ENCODE peak calls at places on chromosome X, in six cellular contexts. N is mesenchymal stem cell, K is hepatocyte, C is breast epithelium, T is stomach, S is heart left ventricle. F is an unnamed sample.

GRCh38 chrX:123455693-123456092 is 271.6 kb downstream of the GRIA3 start:
- DNase-seq in N (no peak), K (no peak), C (no peak), T (no peak), S (no peak), F (no peak)

GRCh38 chrX:36957425-36958328 is 50.5 kb upstream of the FAM47C start:
- DNase-seq in N (no peak), K (peak; percentile 70), C (no peak), T (peak; percentile 44), S (no peak), F (no peak)

GRCh38 chrX:7108995-7109634 is 38.4 kb upstream of the STS start:
- DNase-seq in N (peak; percentile 24), K (no peak), C (no peak), T (no peak), S (no peak), F (no peak)

GRCh38 chrX:101385795-101386541 is at the start of gene BTK:
- DNase-seq in N (no peak), K (no peak), C (no peak), T (no peak), S (no peak), F (no peak)

GRCh38 chrX:98071331-98071730 is 1187.6 kb downstream of the RPA4 start:
- DNase-seq in N (no peak), K (no peak), C (no peak), T (no peak), S (no peak), F (no peak)

GRCh38 chrX:119880076-119880475 is 8.4 kb downstream of the NDUFA1 start:
- DNase-seq in N (no peak), K (no peak), C (no peak), T (no peak), S (no peak), F (no peak)

GRCh38 chrX:118484216-118484903 is 11.3 kb upstream of the DOCK11 start:
- DNase-seq in N (no peak), K (no peak), C (no peak), T (peak; percentile 36), S (no peak), F (no peak)

GRCh38 chrX:53481816-53482485 is 47.8 kb upstream of the HSD17B10 start:
- DNase-seq in N (peak; percentile 62), K (peak; percentile 63), C (peak; percentile 30), T (peak; percentile 73), S (peak; percentile 18), F (peak; percentile 10)

GRCh38 chrX:53318766-53319353 is 37.5 kb upstream of the IQSEC2 start:
- DNase-seq in N (no peak), K (no peak), C (no peak), T (no peak), S (no peak), F (no peak)

GRCh38 chrX:48761674-48762471 is at the start of gene GLOD5:
- DNase-seq in N (peak; percentile 5), K (peak; percentile 72), C (peak; percentile 67), T (peak; percentile 74), S (no peak), F (no peak)

GRCh38 chrX:134396174-134396573 is 63.8 kb upstream of the HPRT1 start:
- DNase-seq in N (peak; percentile 28), K (no peak), C (no peak), T (no peak), S (no peak), F (no peak)

GRCh38 chrX:119617511-119618164 is 11.4 kb upstream of the NKRF start:
- DNase-seq in N (no peak), K (no peak), C (no peak), T (peak; percentile 39), S (no peak), F (no peak)

GRCh38 chrX:134377537-134377936 is 82.4 kb upstream of the HPRT1 start:
- DNase-seq in N (peak; percentile 56), K (peak; percentile 34), C (no peak), T (no peak), S (no peak), F (no peak)

GRCh38 chrX:83169683-83170082 is 338.4 kb upstream of the POU3F4 start:
- DNase-seq in N (no peak), K (no peak), C (no peak), T (no peak), S (no peak), F (no peak)
- H3K4me1 ChIP-seq in N (no peaks in the 10 kb centered on the region), K (no peaks in the 10 kb centered on the region), C (no peaks in the 10 kb centered on the region), T (no peaks in the 10 kb centered on the region), S (no peaks in the 10 kb centered on the region), F (no peaks in the 10 kb centered on the region)

GRCh38 chrX:110161361-110161686 is 156.6 kb downstream of the AMMECR1 start:
- DNase-seq in N (no peak), K (no peak), C (no peak), T (no peak), S (no peak), F (no peak)
- H3K27ac ChIP-seq in N (no peak overlapping the region), K (peak overlapping the region; percentile 38), C (no peak overlapping the region), T (no peak overlapping the region), S (no peak overlapping the region), F (no peak overlapping the region)

GRCh38 chrX:16712116-16712824 is at the start of gene CTPS2:
- DNase-seq in N (peak; percentile 66), K (peak; percentile 89), C (peak; percentile 39), T (peak; percentile 70), S (peak; percentile 54), F (peak; percentile 12)
- H3K36me3 ChIP-seq in N (no peaks in the 10 kb centered on the region), K (no peaks in the 10 kb centered on the region), C (no peaks in the 10 kb centered on the region), T (peaks cover 6% of the 10 kb centered on the region), S (no peaks in the 10 kb centered on the region), F (no peaks in the 10 kb centered on the region)

GRCh38 chrX:10112510-10112909 is 44.3 kb upstream of the CLCN4 start:
- DNase-seq in N (no peak), K (no peak), C (no peak), T (no peak), S (no peak), F (no peak)
- H3K4me1 ChIP-seq in N (peaks cover 1% of the 10 kb centered on the region), K (no peaks in the 10 kb centered on the region), C (no peaks in the 10 kb centered on the region), T (peaks cover 33% of the 10 kb centered on the region), S (peaks cover 55% of the 10 kb centered on the region), F (peaks cover 29% of the 10 kb centered on the region)

GRCh38 chrX:103878466-103879151 is 46.6 kb upstream of the RAB9B start:
- DNase-seq in N (peak; percentile 60), K (peak; percentile 30), C (no peak), T (no peak), S (peak; percentile 15), F (no peak)
- H3K27ac ChIP-seq in N (no peak overlapping the region), K (no peak overlapping the region), C (no peak overlapping the region), T (no peak overlapping the region), S (no peak overlapping the region), F (no peak overlapping the region)

DNA sequence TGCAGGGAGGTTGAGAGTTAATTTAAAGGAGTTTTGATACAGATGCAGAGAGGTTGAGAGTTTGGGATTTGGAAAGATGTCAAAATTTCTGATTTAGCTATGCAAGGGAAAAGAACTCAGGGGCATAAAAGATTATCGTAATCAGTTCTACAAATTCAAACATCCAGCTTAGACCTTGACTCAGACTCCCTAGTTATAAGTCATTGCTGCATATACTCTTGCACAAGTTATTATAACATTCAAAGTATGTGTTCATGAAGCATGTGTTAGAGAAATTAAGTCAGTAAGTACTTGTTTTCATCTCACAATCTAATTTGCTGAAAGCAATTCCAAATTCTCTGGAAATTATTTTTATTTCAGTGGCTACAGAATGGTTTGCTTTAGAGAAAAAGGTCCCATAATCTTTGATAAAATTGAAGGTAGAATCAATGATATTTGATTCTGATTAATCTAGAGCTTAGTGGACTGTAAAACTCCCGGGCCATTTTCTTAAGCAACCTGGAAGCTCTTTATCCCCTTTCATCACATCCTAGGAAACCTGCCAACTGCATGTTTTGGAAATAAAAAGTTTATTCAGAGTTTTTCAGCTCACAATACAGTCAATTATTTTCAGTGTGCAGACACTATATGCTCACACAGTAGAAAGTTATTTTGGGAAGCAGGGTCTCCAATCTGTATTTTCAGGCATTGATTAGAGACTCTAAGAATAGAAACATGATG is 132.9 kb upstream of the SPANXC start:
- DNase-seq in N (no peak), K (no peak), C (no peak), T (no peak), S (no peak), F (no peak)
- H3K36me3 ChIP-seq in N (no peaks in the 10 kb centered on the region), K (no peaks in the 10 kb centered on the region), C (no peaks in the 10 kb centered on the region), T (no peaks in the 10 kb centered on the region), S (no peaks in the 10 kb centered on the region), F (no peaks in the 10 kb centered on the region)

GRCh38 chrX:19867411-19867732 is 20.0 kb downstream of the SH3KBP1 start:
- DNase-seq in N (peak; percentile 80), K (no peak), C (no peak), T (no peak), S (no peak), F (no peak)

GRCh38 chrX:19870710-19871490 is 16.5 kb downstream of the SH3KBP1 start:
- DNase-seq in N (no peak), K (no peak), C (no peak), T (no peak), S (no peak), F (no peak)

GRCh38 chrX:19867938-19868337 is 19.5 kb downstream of the SH3KBP1 start:
- DNase-seq in N (no peak), K (no peak), C (no peak), T (no peak), S (no peak), F (no peak)

GRCh38 chrX:19869195-19869594 is 18.2 kb downstream of the SH3KBP1 start:
- DNase-seq in N (no peak), K (no peak), C (no peak), T (no peak), S (no peak), F (no peak)

DNA sequence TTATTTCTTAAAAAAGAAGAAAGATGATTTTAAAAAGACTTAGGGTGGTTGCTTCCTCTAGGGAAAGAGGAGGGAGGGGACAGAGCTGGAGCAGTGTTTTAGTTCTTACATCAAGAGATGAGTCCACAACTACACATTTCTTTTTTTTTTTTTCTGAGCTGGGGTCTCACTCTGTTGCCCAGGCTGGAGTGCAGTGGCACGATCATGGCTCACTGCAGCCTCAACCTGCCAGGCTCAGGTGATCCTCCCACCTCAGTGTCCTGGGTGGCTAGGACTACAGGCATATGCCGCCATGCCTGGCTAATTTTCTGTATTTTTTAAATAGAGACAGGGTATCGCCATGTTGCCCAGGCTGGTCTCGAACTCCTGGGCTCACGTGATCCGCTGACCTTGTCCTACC is 17.2 kb downstream of the SH3KBP1 start:
- DNase-seq in N (no peak), K (no peak), C (no peak), T (no peak), S (no peak), F (no peak)
- H3K4me1 ChIP-seq in N (peaks cover under 1% of the 10 kb centered on the region), K (no peaks in the 10 kb centered on the region), C (no peaks in the 10 kb centered on the region), T (no peaks in the 10 kb centered on the region), S (peaks cover 14% of the 10 kb centered on the region), F (peaks cover 6% of the 10 kb centered on the region)

DNA sequence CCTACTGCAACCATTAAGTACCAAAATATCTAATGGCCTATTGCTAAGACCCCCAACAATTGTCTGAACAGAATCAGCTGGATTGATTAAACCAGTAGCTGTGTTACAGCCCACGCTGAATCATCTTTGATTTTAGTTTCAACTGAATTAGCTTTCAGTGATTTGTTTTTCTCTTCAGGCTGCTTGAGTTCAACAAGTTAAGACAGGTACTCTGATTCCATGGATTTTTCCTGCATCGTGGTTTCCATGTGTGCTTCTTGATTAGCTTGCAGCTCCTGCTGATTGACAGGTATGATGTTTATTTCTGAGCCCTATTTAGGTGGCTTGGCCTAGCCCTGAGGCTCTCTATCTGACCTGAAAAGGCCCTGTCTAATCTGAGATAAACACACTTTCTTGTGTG is 91.3 kb downstream of the GUCY2F start:
- DNase-seq in N (no peak), K (no peak), C (no peak), T (no peak), S (no peak), F (no peak)
- H3K27ac ChIP-seq in N (no peak overlapping the region), K (no peak overlapping the region), C (no peak overlapping the region), T (no peak overlapping the region), S (no peak overlapping the region), F (no peak overlapping the region)